ENCODE peak calls at places on chromosomes 2 and 18, in four cellular contexts. One of them, this sample, is unnamed.

GRCh38 chr2:62112192-62112591 is 83.7 kb upstream of the B3GNT2 start:
- DNase-seq in SJSA1: no peak
- DNase-seq in GM20000: no peak
- DNase-seq in nephron progenitor cell: no peak
- DNase-seq in this sample: no peak

GRCh38 chr2:1755436-1756191 is 11.3 kb upstream of the PXDN start:
- DNase-seq in nephron progenitor cell: no peak
- DNase-seq in SJSA1: peak; percentile 85
- DNase-seq in GM20000: no peak
- DNase-seq in this sample: no peak

GRCh38 chr2:69601179-69601612 is 42.3 kb downstream of the AAK1 start:
- DNase-seq in nephron progenitor cell: no peak
- DNase-seq in SJSA1: no peak
- DNase-seq in GM20000: no peak
- DNase-seq in this sample: no peak

GRCh38 chr2:145939949-145940348 is 1420.0 kb upstream of the ZEB2 start:
- DNase-seq in SJSA1: no peak
- DNase-seq in GM20000: no peak
- DNase-seq in nephron progenitor cell: no peak
- DNase-seq in this sample: no peak

GRCh38 chr2:60707750-60708371 is 48.2 kb upstream of the PAPOLG start:
- DNase-seq in SJSA1: no peak
- DNase-seq in GM20000: peak; percentile 56
- DNase-seq in nephron progenitor cell: no peak
- DNase-seq in this sample: peak; percentile 6

GRCh38 chr2:102187191-102188150 is 648 bp downstream of the IL1RL2 start:
- DNase-seq in nephron progenitor cell: peak; percentile 38
- DNase-seq in GM20000: no peak
- DNase-seq in SJSA1: no peak
- DNase-seq in this sample: no peak

GRCh38 chr18:2310824-2311349 is 260.4 kb downstream of the METTL4 start:
- DNase-seq in GM20000: no peak
- DNase-seq in nephron progenitor cell: no peak
- DNase-seq in SJSA1: no peak
- DNase-seq in this sample: no peak

GRCh38 chr2:54570925-54571694 is 115.0 kb downstream of the SPTBN1 start:
- DNase-seq in nephron progenitor cell: no peak
- DNase-seq in GM20000: peak; percentile 65
- DNase-seq in SJSA1: peak; percentile 90
- DNase-seq in this sample: peak; percentile 77

GRCh38 chr2:95270541-95271081 is 3.6 kb upstream of the PROM2 start:
- DNase-seq in SJSA1: peak; percentile 37
- DNase-seq in GM20000: no peak
- DNase-seq in nephron progenitor cell: no peak
- DNase-seq in this sample: no peak

GRCh38 chr2:207624170-207625013 is 802 bp downstream of the METTL21A start:
- DNase-seq in GM20000: peak; percentile 34
- DNase-seq in SJSA1: peak; percentile 73
- DNase-seq in nephron progenitor cell: peak; percentile 74
- DNase-seq in this sample: peak; percentile 84

GRCh38 chr2:152376385-152376784 is 41.4 kb downstream of the FMNL2 start:
- DNase-seq in nephron progenitor cell: no peak
- DNase-seq in SJSA1: no peak
- DNase-seq in GM20000: no peak
- DNase-seq in this sample: no peak

GRCh38 chr2:15971351-15971750 is 31.0 kb downstream of the MYCN start:
- DNase-seq in GM20000: no peak
- DNase-seq in SJSA1: no peak
- DNase-seq in nephron progenitor cell: no peak
- DNase-seq in this sample: no peak

GRCh38 chr2:39871291-39871761 is 92.3 kb upstream of the THUMPD2 start:
- DNase-seq in nephron progenitor cell: no peak
- DNase-seq in GM20000: no peak
- DNase-seq in SJSA1: peak; percentile 54
- DNase-seq in this sample: no peak

GRCh38 chr2:162014751-162015150 is 59.3 kb downstream of the DPP4 start:
- DNase-seq in nephron progenitor cell: no peak
- DNase-seq in SJSA1: no peak
- DNase-seq in GM20000: no peak
- DNase-seq in this sample: no peak

GRCh38 chr2:40287201-40287600 is 164.7 kb downstream of the SLC8A1 start:
- DNase-seq in SJSA1: no peak
- DNase-seq in GM20000: no peak
- DNase-seq in nephron progenitor cell: no peak
- DNase-seq in this sample: no peak

GRCh38 chr18:2035056-2035455 is 536.2 kb downstream of the METTL4 start:
- DNase-seq in GM20000: no peak
- DNase-seq in nephron progenitor cell: no peak
- DNase-seq in SJSA1: no peak
- DNase-seq in this sample: no peak

GRCh38 chr2:224433442-224433841 is 31.5 kb upstream of the FAM124B start:
- DNase-seq in GM20000: no peak
- DNase-seq in nephron progenitor cell: no peak
- DNase-seq in SJSA1: no peak
- DNase-seq in this sample: no peak

GRCh38 chr2:54632733-54633692 is 90.4 kb upstream of the EML6 start:
- DNase-seq in GM20000: no peak
- DNase-seq in SJSA1: peak; percentile 68
- DNase-seq in nephron progenitor cell: no peak
- DNase-seq in this sample: no peak

GRCh38 chr2:228367356-228367755 is 185.9 kb upstream of the SPHKAP start:
- DNase-seq in GM20000: no peak
- DNase-seq in nephron progenitor cell: no peak
- DNase-seq in SJSA1: no peak
- DNase-seq in this sample: no peak

GRCh38 chr18:67590571-67591141 is 74.1 kb upstream of the DSEL start:
- DNase-seq in nephron progenitor cell: no peak
- DNase-seq in SJSA1: no peak
- DNase-seq in GM20000: no peak
- DNase-seq in this sample: no peak

GRCh38 chr18:24949908-24950307 is 402.1 kb downstream of the ZNF521 start:
- DNase-seq in nephron progenitor cell: no peak
- DNase-seq in SJSA1: no peak
- DNase-seq in GM20000: no peak
- DNase-seq in this sample: no peak

GRCh38 chr2:56582570-56582969 is 398.8 kb downstream of the CCDC85A start:
- DNase-seq in GM20000: no peak
- DNase-seq in nephron progenitor cell: no peak
- DNase-seq in SJSA1: no peak
- DNase-seq in this sample: no peak

GRCh38 chr2:224008702-224009261 is 30.3 kb downstream of the SERPINE2 start:
- DNase-seq in GM20000: no peak
- DNase-seq in SJSA1: no peak
- DNase-seq in nephron progenitor cell: peak; percentile 22
- DNase-seq in this sample: no peak

GRCh38 chr18:63956755-63957154 is 7.7 kb downstream of the HMSD start:
- DNase-seq in nephron progenitor cell: no peak
- DNase-seq in SJSA1: no peak
- DNase-seq in GM20000: no peak
- DNase-seq in this sample: no peak

GRCh38 chr18:76471593-76471992 is 23.4 kb downstream of the ZNF516 start:
- DNase-seq in SJSA1: no peak
- DNase-seq in nephron progenitor cell: no peak
- DNase-seq in GM20000: no peak
- DNase-seq in this sample: no peak

GRCh38 chr18:68275616-68276015 is 439.3 kb downstream of the TMX3 start:
- DNase-seq in nephron progenitor cell: no peak
- DNase-seq in GM20000: no peak
- DNase-seq in SJSA1: no peak
- DNase-seq in this sample: no peak

GRCh38 chr2:133667085-133667484 is 98.8 kb upstream of the NCKAP5 start:
- DNase-seq in nephron progenitor cell: no peak
- DNase-seq in SJSA1: no peak
- DNase-seq in GM20000: no peak
- DNase-seq in this sample: no peak

GRCh38 chr18:10420561-10421352 is 33.7 kb upstream of the APCDD1 start:
- DNase-seq in nephron progenitor cell: no peak
- DNase-seq in SJSA1: no peak
- DNase-seq in GM20000: no peak
- DNase-seq in this sample: no peak

GRCh38 chr2:109722026-109722425 is 72.1 kb upstream of the RGPD5 start:
- DNase-seq in SJSA1: peak; percentile 35
- DNase-seq in GM20000: no peak
- DNase-seq in nephron progenitor cell: no peak
- DNase-seq in this sample: no peak

GRCh38 chr2:207032490-207032889 is 93.2 kb downstream of the CPO start:
- DNase-seq in SJSA1: no peak
- DNase-seq in GM20000: no peak
- DNase-seq in nephron progenitor cell: no peak
- DNase-seq in this sample: no peak

GRCh38 chr2:219508933-219509779 is 5.1 kb upstream of the ASIC4 start:
- DNase-seq in nephron progenitor cell: no peak
- DNase-seq in SJSA1: no peak
- DNase-seq in GM20000: no peak
- DNase-seq in this sample: no peak

GRCh38 chr2:101149241-101150192 is 1.7 kb downstream of the TBC1D8 start:
- DNase-seq in nephron progenitor cell: no peak
- DNase-seq in SJSA1: no peak
- DNase-seq in GM20000: no peak
- DNase-seq in this sample: no peak

GRCh38 chr2:200800458-200800857 is 11.3 kb upstream of the BZW1 start:
- DNase-seq in nephron progenitor cell: no peak
- DNase-seq in SJSA1: no peak
- DNase-seq in GM20000: no peak
- DNase-seq in this sample: no peak

GRCh38 chr2:172914277-172915003 is 161.2 kb upstream of the MAP3K20 start:
- DNase-seq in SJSA1: no peak
- DNase-seq in nephron progenitor cell: no peak
- DNase-seq in GM20000: no peak
- DNase-seq in this sample: no peak